ENCODE peak calls at places on chromosomes 16 and 17, in eight cellular contexts. J is type B pancreatic cell; H is NCI-H146; A is fibroblast of mammary gland; E is stimulated activated CD4-positive, alpha-beta T cell treated with anti-CD3 and anti-CD28 coated beads, Interleukin-12 subunit alpha, Interleukin-12 subunit beta, amount 100 ng/mL, for 24 hours; T is MG63; B is H9; U is SK-MEL-5. I is an unnamed sample.

GRCh38 chr16:85916141-85916890 is 17.4 kb downstream of the IRF8 start:
- DNase-seq in J (no peak), E (no peak), B (no peak), H (no peak), T (peak), A (no peak), U (no peak), I (peak)

GRCh38 chr16:57540906-57541753 is 1.3 kb upstream of the ADGRG5 start:
- DNase-seq in T (no peak), E (no peak), J (peak), U (no peak), B (peak), H (no peak), A (no peak), I (no peak)

GRCh38 chr16:66064811-66065530 is 301.5 kb upstream of the CDH5 start:
- DNase-seq in A (no peak), E (no peak), J (no peak), U (no peak), B (no peak), H (no peak), T (no peak), I (no peak)

GRCh38 chr17:79801156-79802038 is 4.5 kb upstream of the CBX8 start:
- DNase-seq in J (no peak), H (peak), B (peak), T (peak), A (no peak), U (no peak), E (no peak), I (peak)

GRCh38 chr17:78979780-78980623 is at the start of gene LGALS3BP:
- DNase-seq in H (peak), T (peak), U (peak), B (peak), E (no peak), A (peak), J (no peak), I (peak)

GRCh38 chr17:1985686-1986085 is 39.4 kb downstream of the RTN4RL1 start:
- DNase-seq in A (no peak), B (peak), U (no peak), T (no peak), H (no peak), J (no peak), E (no peak), I (no peak)

GRCh38 chr17:79612468-79613194 is 1.8 kb upstream of the RBFOX3 start:
- DNase-seq in A (peak), U (peak), T (peak), E (peak), J (no peak), B (peak), H (peak), I (peak)

GRCh38 chr16:12793120-12793889 is 10.4 kb downstream of the CPPED1 start:
- DNase-seq in U (no peak), J (no peak), E (no peak), H (no peak), A (no peak), T (no peak), B (peak), I (no peak)

GRCh38 chr16:77816293-77816692 is 27.9 kb downstream of the VAT1L start:
- DNase-seq in J (no peak), T (peak), B (no peak), H (no peak), E (no peak), U (no peak), A (peak), I (peak)

GRCh38 chr16:65125871-65126270 is 4.0 kb upstream of the CDH11 start:
- DNase-seq in B (no peak), A (peak), J (no peak), H (no peak), T (no peak), E (no peak), U (no peak), I (peak)

GRCh38 chr16:69329369-69330285 is 761 bp downstream of the PDF start:
- DNase-seq in B (no peak), J (no peak), H (peak), E (peak), T (no peak), U (no peak), A (no peak), I (no peak)

GRCh38 chr16:4752351-4753100 is 14.4 kb downstream of the ZNF500 start:
- DNase-seq in J (no peak), T (no peak), A (no peak), U (no peak), H (no peak), E (no peak), B (no peak), I (no peak)

GRCh38 chr17:32266389-32267269 is 997 bp downstream of the RHBDL3 start:
- DNase-seq in A (no peak), E (peak), H (peak), T (no peak), B (peak), J (no peak), U (no peak), I (no peak)

GRCh38 chr17:34318474-34318873 is 761 bp upstream of the CCL8 start:
- DNase-seq in T (peak), E (peak), U (peak), H (no peak), A (no peak), J (no peak), B (peak), I (peak)

GRCh38 chr17:77322534-77323412 is 182.0 kb downstream of the SEC14L1 start:
- DNase-seq in H (no peak), T (peak), U (peak), B (peak), J (no peak), A (peak), E (no peak), I (peak)

GRCh38 chr16:66903544-66904427 is 14.9 kb downstream of the CDH16 start:
- DNase-seq in H (no peak), U (no peak), E (no peak), T (no peak), A (no peak), B (no peak), J (no peak), I (no peak)

GRCh38 chr17:78359216-78359935 is 501 bp downstream of the SOCS3 start:
- DNase-seq in U (peak), H (no peak), A (no peak), B (peak), E (no peak), J (no peak), T (peak), I (no peak)

GRCh38 chr16:81442220-81442908 is 2.2 kb upstream of the CMIP start:
- DNase-seq in B (no peak), H (no peak), J (no peak), T (no peak), E (no peak), A (no peak), U (no peak), I (no peak)

I was measured in Daoy.